ENCODE peak calls at places on chromosome 4, in seven cellular contexts. S, I, R, J, V, Y and L are unnamed samples.

GRCh38 chr4:149711588-149711987 is 104.1 kb downstream of the IQCM start:
- DNase-seq in I (no peak), Y (no peak), S (no peak), R (no peak), J (no peak), V (no peak), L (no peak)

GRCh38 chr4:161320377-161320776 is 843.4 kb downstream of the FSTL5 start:
- DNase-seq in S (no peak), I (peak; percentile 46), V (no peak), J (no peak), R (peak; percentile 62), Y (peak; percentile 6), L (no peak)

GRCh38 chr4:100511906-100512305 is 5.9 kb downstream of the EMCN start:
- DNase-seq in I (no peak), J (no peak), Y (no peak), S (no peak), R (no peak), V (no peak), L (no peak)

GRCh38 chr4:33998204-33998603 is 2246.1 kb downstream of the ARAP2 start:
- DNase-seq in V (no peak), R (peak; percentile 69), I (no peak), J (no peak), S (no peak), Y (no peak), L (no peak)

GRCh38 chr4:110305455-110305854 is 107.0 kb upstream of the ELOVL6 start:
- DNase-seq in R (no peak), S (no peak), J (no peak), I (no peak), V (no peak), Y (no peak), L (no peak)

GRCh38 chr4:140300271-140300970 is 73.0 kb upstream of the SCOC start:
- DNase-seq in J (no peak), R (no peak), Y (no peak), I (no peak), S (peak; percentile 37), V (no peak), L (no peak)

GRCh38 chr4:169244210-169244609 is 26.5 kb downstream of the SH3RF1 start:
- DNase-seq in Y (no peak), R (no peak), J (no peak), I (no peak), V (no peak), S (no peak), L (no peak)

GRCh38 chr4:107835409-107835808 is 10.7 kb downstream of the SGMS2 start:
- DNase-seq in V (no peak), Y (no peak), R (no peak), J (no peak), S (no peak), I (no peak), L (no peak)

GRCh38 chr4:140427919-140428471 is 547 bp upstream of the CLGN start:
- DNase-seq in Y (no peak), R (no peak), S (no peak), V (no peak), I (peak; percentile 63), J (no peak), L (peak; percentile 1)

GRCh38 chr4:113971706-113972360 is 7.6 kb downstream of the ARSJ start:
- DNase-seq in J (no peak), Y (no peak), S (no peak), I (no peak), R (no peak), V (no peak), L (no peak)